ENCODE peak calls at places on chromosomes 6 and 20, in five cellular contexts. T, S, U, R and C are unnamed samples.

GRCh38 chr20:63738687-63739128 is 868 bp upstream of the SLC2A4RG start:
- DNase-seq in T (no peak), S (peak; percentile 32), U (peak; percentile 78), R (peak; percentile 68), C (peak; percentile 87)

GRCh38 chr6:136633355-136633754 is 83.1 kb upstream of the MAP7 start:
- DNase-seq in T (no peak), S (no peak), U (no peak), R (no peak), C (no peak)

GRCh38 chr6:169387809-169388383 is 134.2 kb upstream of the THBS2 start:
- DNase-seq in T (no peak), S (no peak), U (no peak), R (no peak), C (no peak)

GRCh38 chr6:99219788-99220187 is 129.7 kb downstream of the FAXC start:
- DNase-seq in T (no peak), S (no peak), U (peak; percentile 57), R (no peak), C (no peak)

GRCh38 chr6:79280756-79281155 is 46.3 kb upstream of the HMGN3 start:
- DNase-seq in T (no peak), S (no peak), U (no peak), R (no peak), C (no peak)

GRCh38 chr6:166387642-166388325 is 5.0 kb upstream of the MPC1 start:
- DNase-seq in T (no peak), S (no peak), U (no peak), R (no peak), C (no peak)

GRCh38 chr6:35485402-35485877 is 11.4 kb downstream of the TEAD3 start:
- DNase-seq in T (no peak), S (no peak), U (no peak), R (peak; percentile 74), C (peak; percentile 47)

GRCh38 chr6:18491303-18492090 is 104.3 kb downstream of the RNF144B start:
- DNase-seq in T (no peak), S (no peak), U (no peak), R (no peak), C (no peak)

GRCh38 chr6:3913077-3913957 is 64.1 kb downstream of the FAM50B start:
- DNase-seq in T (no peak), S (no peak), U (no peak), R (peak; percentile 76), C (no peak)

GRCh38 chr6:3911614-3912336 is 62.6 kb downstream of the FAM50B start:
- DNase-seq in T (no peak), S (no peak), U (peak; percentile 53), R (peak; percentile 84), C (no peak)

GRCh38 chr6:3911130-3911529 is 62.0 kb downstream of the FAM50B start:
- DNase-seq in T (no peak), S (no peak), U (no peak), R (peak; percentile 8), C (no peak)

GRCh38 chr6:3913958-3914337 is 64.8 kb downstream of the FAM50B start:
- DNase-seq in T (no peak), S (no peak), U (no peak), R (no peak), C (no peak)

GRCh38 chr6:3912366-3913076 is 63.3 kb downstream of the FAM50B start:
- DNase-seq in T (no peak), S (no peak), U (no peak), R (peak; percentile 11), C (no peak)
- H3K4me1 ChIP-seq in T (peaks cover 26% of the 10 kb centered on the region), S (no peaks in the 10 kb centered on the region), U (peaks cover 16% of the 10 kb centered on the region), R (peaks cover 19% of the 10 kb centered on the region), C (peaks cover 22% of the 10 kb centered on the region)

DNA sequence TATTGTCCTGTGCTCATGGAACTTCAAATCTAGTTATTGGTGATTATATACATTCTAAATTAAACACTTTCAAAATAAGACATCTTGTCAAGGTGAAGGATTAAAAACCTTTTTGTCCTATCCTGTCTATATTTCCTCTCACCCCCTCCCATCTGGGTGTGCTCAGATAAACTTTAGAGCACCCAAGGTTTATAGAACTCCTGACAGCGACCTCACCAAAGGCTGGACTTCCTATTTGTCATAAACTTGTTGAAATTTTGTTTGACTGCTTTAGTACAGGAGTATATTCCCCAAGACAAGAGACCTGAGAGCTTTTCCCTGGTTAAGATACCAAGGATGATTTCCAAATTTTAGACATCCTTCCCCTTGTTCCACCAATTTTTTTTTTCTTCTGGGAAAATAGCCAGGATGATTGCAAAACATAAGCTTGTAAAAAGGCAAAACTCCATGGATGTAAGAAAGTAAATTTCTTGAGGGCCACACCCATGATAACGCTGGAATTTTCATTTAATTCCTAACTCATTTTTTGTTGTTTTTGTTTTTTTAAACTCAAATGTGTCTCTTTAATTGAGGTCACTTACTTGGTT is 33.0 kb downstream of the CARMIL1 start:
- DNase-seq in T (no peak), S (no peak), U (no peak), R (no peak), C (peak; percentile 90)
- H3K4me1 ChIP-seq in T (peaks cover 7% of the 10 kb centered on the region), S (peaks cover 45% of the 10 kb centered on the region), U (no peaks in the 10 kb centered on the region), R (no peaks in the 10 kb centered on the region), C (peaks cover 47% of the 10 kb centered on the region)

DNA sequence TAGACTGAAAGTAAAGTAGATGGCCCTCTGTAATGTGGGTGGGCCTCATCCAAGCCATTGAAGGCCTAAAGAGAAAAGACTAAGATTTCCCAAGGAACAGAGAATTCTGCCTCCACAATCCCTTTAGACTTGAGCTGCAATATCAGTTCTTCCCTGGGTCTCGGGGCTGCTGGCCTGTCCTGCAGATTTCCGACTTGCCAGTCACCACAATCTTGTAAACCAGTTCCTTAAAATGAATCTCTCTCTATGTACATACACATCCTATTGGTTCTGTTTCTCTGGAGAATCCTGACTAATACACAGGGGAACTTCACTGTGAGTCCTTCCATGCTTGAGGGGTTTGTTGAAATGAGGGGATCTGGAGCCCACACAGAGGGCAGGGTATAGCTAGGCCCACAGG is 12.9 kb downstream of the CCDC170 start:
- DNase-seq in T (no peak), S (no peak), U (no peak), R (no peak), C (no peak)
- H3K4me1 ChIP-seq in T (no peaks in the 10 kb centered on the region), S (no peaks in the 10 kb centered on the region), U (no peaks in the 10 kb centered on the region), R (no peaks in the 10 kb centered on the region), C (no peaks in the 10 kb centered on the region)

DNA sequence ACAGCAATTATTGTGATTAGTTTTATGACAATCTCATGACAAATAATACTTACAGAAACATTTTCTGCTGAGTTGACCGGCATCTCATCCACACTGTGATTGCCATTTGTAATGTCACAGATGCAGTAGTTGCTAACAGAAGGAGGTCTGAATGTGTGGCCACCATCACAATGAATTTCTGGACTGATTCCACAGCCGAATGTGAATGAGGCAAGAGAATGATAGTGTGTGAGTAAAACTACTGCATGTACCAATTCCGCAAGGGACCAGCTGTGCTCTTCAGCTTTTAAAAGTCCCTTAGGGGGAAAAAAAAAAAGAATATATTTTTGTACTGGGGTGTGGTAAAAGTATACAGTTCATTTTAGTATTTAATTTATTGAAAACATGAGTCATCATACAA is 96.2 kb downstream of the SESN1 start:
- DNase-seq in T (no peak), S (no peak), U (no peak), R (no peak), C (no peak)
- H3K4me1 ChIP-seq in T (no peaks in the 10 kb centered on the region), S (no peaks in the 10 kb centered on the region), U (peaks cover 13% of the 10 kb centered on the region), R (no peaks in the 10 kb centered on the region), C (peaks cover 6% of the 10 kb centered on the region)

GRCh38 chr6:44628347-44628746 is 240.8 kb downstream of the CDC5L start:
- DNase-seq in T (no peak), S (no peak), U (no peak), R (no peak), C (no peak)

GRCh38 chr6:44627091-44627878 is 239.8 kb downstream of the CDC5L start:
- DNase-seq in T (no peak), S (no peak), U (no peak), R (no peak), C (no peak)

GRCh38 chr6:44629636-44630035 is 242.1 kb downstream of the CDC5L start:
- DNase-seq in T (no peak), S (no peak), U (no peak), R (no peak), C (peak; percentile 50)

GRCh38 chr6:44626608-44627007 is 239.1 kb downstream of the CDC5L start:
- DNase-seq in T (no peak), S (no peak), U (no peak), R (no peak), C (no peak)

GRCh38 chr6:44627879-44628271 is 240.4 kb downstream of the CDC5L start:
- DNase-seq in T (no peak), S (no peak), U (no peak), R (no peak), C (no peak)
- H3K4me1 ChIP-seq in T (no peaks in the 10 kb centered on the region), S (no peaks in the 10 kb centered on the region), U (no peaks in the 10 kb centered on the region), R (no peaks in the 10 kb centered on the region), C (peaks cover 16% of the 10 kb centered on the region)

DNA sequence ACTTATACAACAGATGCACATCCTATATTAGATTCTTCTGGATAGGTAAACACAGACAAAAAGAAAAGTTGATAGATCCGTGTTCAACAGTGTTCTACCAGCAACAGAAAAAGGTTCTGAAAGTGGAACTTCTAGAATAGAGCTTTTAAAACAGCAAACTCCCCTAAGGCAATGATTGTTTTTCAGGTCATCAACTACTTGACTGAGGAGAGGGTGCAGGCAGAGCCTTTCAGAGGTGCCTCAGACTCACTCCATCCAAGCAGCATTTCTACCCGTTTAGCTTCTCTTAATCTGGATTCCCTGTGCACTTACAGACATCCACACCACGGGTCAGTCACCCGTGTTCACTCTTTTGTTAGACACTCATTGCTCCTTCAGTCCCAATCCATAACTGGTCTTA is 28.9 kb downstream of the FYN start:
- DNase-seq in T (no peak), S (no peak), U (no peak), R (no peak), C (no peak)
- H3K4me1 ChIP-seq in T (peaks cover 96% of the 10 kb centered on the region), S (peaks cover 32% of the 10 kb centered on the region), U (peaks cover 13% of the 10 kb centered on the region), R (no peaks in the 10 kb centered on the region), C (peaks cover 64% of the 10 kb centered on the region)

GRCh38 chr20:47544852-47545251 is 43.2 kb downstream of the NCOA3 start:
- DNase-seq in T (no peak), S (no peak), U (no peak), R (no peak), C (peak; percentile 30)

GRCh38 chr20:47541355-47541922 is 39.8 kb downstream of the NCOA3 start:
- DNase-seq in T (no peak), S (no peak), U (no peak), R (no peak), C (no peak)

GRCh38 chr20:47543006-47543431 is 41.3 kb downstream of the NCOA3 start:
- DNase-seq in T (no peak), S (no peak), U (no peak), R (no peak), C (no peak)

GRCh38 chr20:47544240-47544639 is 42.6 kb downstream of the NCOA3 start:
- DNase-seq in T (no peak), S (no peak), U (no peak), R (no peak), C (peak; percentile 57)

DNA sequence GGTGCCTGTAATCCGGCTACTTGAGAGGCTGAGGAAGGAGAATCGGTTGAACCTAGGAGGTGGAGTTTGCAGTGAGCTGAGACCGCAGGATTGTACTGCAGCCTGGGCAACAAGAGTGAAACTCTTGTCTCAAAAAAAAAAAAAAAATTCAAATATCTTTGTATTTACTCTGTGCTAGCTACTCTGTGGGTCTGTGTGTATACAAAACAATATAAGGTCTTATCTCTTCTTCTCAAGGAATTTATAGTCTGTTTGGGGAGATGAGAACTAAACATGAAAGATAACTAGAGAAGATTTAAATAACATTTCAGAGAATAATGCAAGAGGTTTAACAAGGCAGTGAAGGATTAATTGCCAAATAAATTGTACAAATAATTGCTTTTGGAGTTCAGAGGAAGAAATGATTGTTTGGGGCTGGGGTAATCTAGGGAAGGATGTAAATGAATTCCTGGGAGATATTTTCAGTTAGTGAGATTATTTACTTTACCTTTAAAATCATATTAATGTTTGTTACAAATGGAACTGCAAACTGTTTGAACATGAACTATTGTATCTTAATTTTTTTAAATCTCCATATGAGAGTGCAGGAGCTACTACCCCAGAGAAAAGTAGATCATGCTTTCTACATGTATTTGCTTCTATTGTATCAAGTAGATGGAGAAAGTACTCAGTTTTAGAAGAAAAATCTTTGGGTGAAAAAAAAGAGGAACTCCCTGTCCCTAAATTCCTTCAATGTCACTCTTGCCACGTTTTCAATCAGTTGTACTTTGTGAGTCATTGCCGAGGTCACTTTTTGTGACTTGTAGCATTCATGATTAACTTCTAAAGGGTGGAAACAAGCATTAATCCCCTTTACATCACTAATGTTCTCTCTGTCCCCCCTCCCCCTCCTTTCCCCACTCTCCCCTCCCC is 39.0 kb downstream of the NCOA3 start:
- DNase-seq in T (no peak), S (peak; percentile 29), U (no peak), R (no peak), C (no peak)
- H3K4me1 ChIP-seq in T (peaks cover 10% of the 10 kb centered on the region), S (peaks cover 82% of the 10 kb centered on the region), U (peaks cover 4% of the 10 kb centered on the region), R (no peaks in the 10 kb centered on the region), C (no peaks in the 10 kb centered on the region)